ENCODE peak calls at places on chromosomes 6 and 20, in ten cellular contexts. One of them, this sample, is unnamed.

GRCh38 chr6:14578994-14579393 is 461.4 kb downstream of the CD83 start:
- DNase-seq in CD8-positive, alpha-beta T cell: no peak
- DNase-seq in tibial artery: no peak
- DNase-seq in PC-9: no peak
- DNase-seq in A549: no peak
- DNase-seq in IMR-90: no peak
- DNase-seq in heart left ventricle: no peak
- DNase-seq in cardiac muscle cell: no peak
- DNase-seq in SK-N-SH: no peak
- DNase-seq in ascending aorta: no peak
- DNase-seq in this sample: no peak

GRCh38 chr6:136012198-136012884 is 160.8 kb downstream of the PDE7B start:
- DNase-seq in CD8-positive, alpha-beta T cell: no peak
- DNase-seq in tibial artery: no peak
- DNase-seq in PC-9: peak; percentile 62
- DNase-seq in A549: no peak
- DNase-seq in IMR-90: peak; percentile 94
- DNase-seq in heart left ventricle: no peak
- DNase-seq in cardiac muscle cell: peak; percentile 18
- DNase-seq in SK-N-SH: no peak
- DNase-seq in ascending aorta: no peak
- DNase-seq in this sample: no peak

GRCh38 chr6:142851601-142852000 is 93.4 kb downstream of the HIVEP2 start:
- DNase-seq in CD8-positive, alpha-beta T cell: no peak
- DNase-seq in tibial artery: no peak
- DNase-seq in PC-9: no peak
- DNase-seq in A549: no peak
- DNase-seq in IMR-90: peak; percentile 38
- DNase-seq in heart left ventricle: no peak
- DNase-seq in cardiac muscle cell: no peak
- DNase-seq in SK-N-SH: no peak
- DNase-seq in ascending aorta: no peak
- DNase-seq in this sample: no peak

GRCh38 chr6:1477432-1478090 is 88.2 kb downstream of the FOXF2 start:
- DNase-seq in CD8-positive, alpha-beta T cell: no peak
- DNase-seq in tibial artery: no peak
- DNase-seq in PC-9: peak; percentile 37
- DNase-seq in A549: peak; percentile 59
- DNase-seq in IMR-90: peak; percentile 83
- DNase-seq in heart left ventricle: no peak
- DNase-seq in cardiac muscle cell: no peak
- DNase-seq in SK-N-SH: no peak
- DNase-seq in ascending aorta: no peak
- DNase-seq in this sample: no peak

GRCh38 chr6:141421378-141421777 is 711.3 kb upstream of the GJE1 start:
- DNase-seq in CD8-positive, alpha-beta T cell: no peak
- DNase-seq in tibial artery: no peak
- DNase-seq in PC-9: peak; percentile 64
- DNase-seq in A549: peak; percentile 72
- DNase-seq in IMR-90: peak; percentile 85
- DNase-seq in heart left ventricle: no peak
- DNase-seq in cardiac muscle cell: no peak
- DNase-seq in SK-N-SH: no peak
- DNase-seq in ascending aorta: no peak
- DNase-seq in this sample: no peak

GRCh38 chr6:152453421-152453820 is 183.7 kb downstream of the SYNE1 start:
- DNase-seq in CD8-positive, alpha-beta T cell: no peak
- DNase-seq in tibial artery: no peak
- DNase-seq in PC-9: no peak
- DNase-seq in A549: no peak
- DNase-seq in IMR-90: no peak
- DNase-seq in heart left ventricle: no peak
- DNase-seq in cardiac muscle cell: no peak
- DNase-seq in SK-N-SH: no peak
- DNase-seq in ascending aorta: no peak
- DNase-seq in this sample: no peak

GRCh38 chr20:3646067-3646440 is 17.1 kb downstream of the GFRA4 start:
- DNase-seq in CD8-positive, alpha-beta T cell: no peak
- DNase-seq in tibial artery: no peak
- DNase-seq in PC-9: no peak
- DNase-seq in A549: no peak
- DNase-seq in IMR-90: peak; percentile 35
- DNase-seq in heart left ventricle: no peak
- DNase-seq in cardiac muscle cell: no peak
- DNase-seq in SK-N-SH: no peak
- DNase-seq in ascending aorta: no peak
- DNase-seq in this sample: no peak

GRCh38 chr20:58942549-58942948 is 38.5 kb upstream of the NELFCD start:
- DNase-seq in CD8-positive, alpha-beta T cell: no peak
- DNase-seq in tibial artery: no peak
- DNase-seq in PC-9: no peak
- DNase-seq in A549: no peak
- DNase-seq in IMR-90: peak; percentile 68
- DNase-seq in heart left ventricle: no peak
- DNase-seq in cardiac muscle cell: no peak
- DNase-seq in SK-N-SH: no peak
- DNase-seq in ascending aorta: no peak
- DNase-seq in this sample: no peak

GRCh38 chr6:104003803-104004516 is 855.8 kb downstream of the HACE1 start:
- DNase-seq in CD8-positive, alpha-beta T cell: no peak
- DNase-seq in tibial artery: no peak
- DNase-seq in PC-9: no peak
- DNase-seq in A549: no peak
- DNase-seq in IMR-90: no peak
- DNase-seq in heart left ventricle: no peak
- DNase-seq in cardiac muscle cell: peak; percentile 4
- DNase-seq in SK-N-SH: no peak
- DNase-seq in ascending aorta: no peak
- DNase-seq in this sample: no peak

DNA sequence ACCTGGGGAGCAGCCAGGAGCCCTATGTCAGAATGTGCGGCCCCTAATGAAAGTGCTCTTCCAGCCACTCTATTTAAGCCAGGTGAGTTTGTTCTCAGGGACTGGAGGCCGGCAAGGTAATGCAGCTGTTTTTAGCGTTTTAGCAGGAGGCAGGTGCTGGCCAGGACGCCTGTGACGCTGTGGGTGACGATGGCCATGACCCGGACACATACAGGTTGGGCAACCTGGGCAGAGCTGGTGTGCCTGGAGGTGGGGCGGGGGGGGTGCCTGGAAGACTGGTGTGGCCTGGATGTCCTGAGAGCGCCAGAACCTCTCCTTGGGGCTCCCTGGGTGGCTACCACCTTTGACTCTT is 51.7 kb downstream of the RBM38 start:
- DNase-seq in CD8-positive, alpha-beta T cell: no peak
- DNase-seq in tibial artery: no peak
- DNase-seq in PC-9: no peak
- DNase-seq in A549: no peak
- DNase-seq in IMR-90: no peak
- DNase-seq in heart left ventricle: no peak
- DNase-seq in cardiac muscle cell: no peak
- DNase-seq in SK-N-SH: no peak
- DNase-seq in ascending aorta: no peak
- DNase-seq in this sample: peak; percentile 82
- H3K4me1 ChIP-seq in CD8-positive, alpha-beta T cell: no peaks in the 10 kb centered on the region
- H3K4me1 ChIP-seq in tibial artery: peaks cover 41% of the 10 kb centered on the region
- H3K4me1 ChIP-seq in PC-9: peaks cover 9% of the 10 kb centered on the region
- H3K4me1 ChIP-seq in A549: peaks cover 3% of the 10 kb centered on the region
- H3K4me1 ChIP-seq in IMR-90: peaks cover 4% of the 10 kb centered on the region
- H3K4me1 ChIP-seq in heart left ventricle: peaks cover 20% of the 10 kb centered on the region
- H3K4me1 ChIP-seq in cardiac muscle cell: peaks cover 82% of the 10 kb centered on the region
- H3K4me1 ChIP-seq in SK-N-SH: peaks cover 38% of the 10 kb centered on the region
- H3K4me1 ChIP-seq in ascending aorta: peaks cover 28% of the 10 kb centered on the region
- H3K4me1 ChIP-seq in this sample: no peaks in the 10 kb centered on the region

GRCh38 chr6:26422329-26422728 is 18.0 kb upstream of the BTN3A3 start:
- DNase-seq in CD8-positive, alpha-beta T cell: no peak
- DNase-seq in tibial artery: no peak
- DNase-seq in PC-9: no peak
- DNase-seq in A549: no peak
- DNase-seq in IMR-90: no peak
- DNase-seq in heart left ventricle: no peak
- DNase-seq in cardiac muscle cell: no peak
- DNase-seq in SK-N-SH: no peak
- DNase-seq in ascending aorta: no peak
- DNase-seq in this sample: no peak

GRCh38 chr6:26416288-26416687 is 14.2 kb downstream of the BTN3A1 start:
- DNase-seq in CD8-positive, alpha-beta T cell: no peak
- DNase-seq in tibial artery: no peak
- DNase-seq in PC-9: no peak
- DNase-seq in A549: no peak
- DNase-seq in IMR-90: no peak
- DNase-seq in heart left ventricle: no peak
- DNase-seq in cardiac muscle cell: no peak
- DNase-seq in SK-N-SH: no peak
- DNase-seq in ascending aorta: no peak
- DNase-seq in this sample: no peak

GRCh38 chr6:26421259-26422144 is 18.8 kb upstream of the BTN3A3 start:
- DNase-seq in CD8-positive, alpha-beta T cell: peak; percentile 43
- DNase-seq in tibial artery: peak; percentile 85
- DNase-seq in PC-9: peak; percentile 80
- DNase-seq in A549: peak; percentile 84
- DNase-seq in IMR-90: peak; percentile 92
- DNase-seq in heart left ventricle: peak; percentile 71
- DNase-seq in cardiac muscle cell: peak; percentile 90
- DNase-seq in SK-N-SH: peak; percentile 82
- DNase-seq in ascending aorta: peak; percentile 38
- DNase-seq in this sample: no peak

GRCh38 chr6:26415791-26416190 is 13.7 kb downstream of the BTN3A1 start:
- DNase-seq in CD8-positive, alpha-beta T cell: no peak
- DNase-seq in tibial artery: no peak
- DNase-seq in PC-9: no peak
- DNase-seq in A549: no peak
- DNase-seq in IMR-90: peak; percentile 38
- DNase-seq in heart left ventricle: no peak
- DNase-seq in cardiac muscle cell: no peak
- DNase-seq in SK-N-SH: no peak
- DNase-seq in ascending aorta: no peak
- DNase-seq in this sample: no peak

DNA sequence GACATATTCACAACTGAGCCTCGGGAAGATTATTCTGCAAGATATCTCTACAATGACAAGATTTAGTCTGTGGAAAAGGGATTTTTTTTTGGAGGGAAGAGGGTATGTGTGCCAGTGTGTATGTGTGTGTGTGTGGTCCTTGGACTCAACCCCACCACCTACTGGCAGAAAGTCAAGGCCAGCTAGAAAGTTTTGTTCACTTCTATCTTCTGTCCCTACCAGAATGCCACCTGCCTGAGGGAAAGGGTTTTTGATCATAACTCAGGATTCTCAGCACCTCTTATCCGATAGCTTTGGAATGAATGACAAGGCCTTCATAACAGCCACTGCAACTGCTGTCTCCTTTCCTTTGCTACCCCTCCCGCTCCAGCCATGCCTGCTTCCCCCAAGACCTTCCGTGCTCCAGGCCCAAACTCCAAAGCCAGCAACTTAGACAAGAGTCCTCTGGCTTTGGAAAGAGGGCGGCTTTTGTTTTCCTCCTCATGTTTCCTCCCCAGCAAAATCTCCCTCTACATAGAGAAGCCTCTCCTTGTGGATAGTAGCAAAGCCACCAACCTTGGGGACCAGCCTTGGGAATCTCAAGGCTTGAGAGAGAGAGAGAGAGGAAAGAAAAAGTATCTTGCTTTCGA is 18.6 kb downstream of the BTN3A1 start:
- DNase-seq in CD8-positive, alpha-beta T cell: peak; percentile 32
- DNase-seq in tibial artery: no peak
- DNase-seq in PC-9: no peak
- DNase-seq in A549: peak; percentile 59
- DNase-seq in IMR-90: peak; percentile 42
- DNase-seq in heart left ventricle: no peak
- DNase-seq in cardiac muscle cell: peak; percentile 52
- DNase-seq in SK-N-SH: peak; percentile 48
- DNase-seq in ascending aorta: no peak
- DNase-seq in this sample: no peak
- TF ChIP-seq CTCF in CD8-positive, alpha-beta T cell: peak; percentile 59
- TF ChIP-seq CTCF in tibial artery: no peak
- TF ChIP-seq CTCF in PC-9: peak; percentile 41
- TF ChIP-seq CTCF in A549: peak; percentile 34
- TF ChIP-seq CTCF in IMR-90: peak; percentile 39
- TF ChIP-seq CTCF in heart left ventricle: peak; percentile 11
- TF ChIP-seq CTCF in cardiac muscle cell: peak; percentile 45
- TF ChIP-seq CTCF in SK-N-SH: peak; percentile 61
- TF ChIP-seq CTCF in ascending aorta: peak; percentile 11
- TF ChIP-seq CTCF in this sample: peak; percentile 28

GRCh38 chr6:90044833-90045337 is 150.6 kb downstream of the GJA10 start:
- DNase-seq in CD8-positive, alpha-beta T cell: no peak
- DNase-seq in tibial artery: no peak
- DNase-seq in PC-9: no peak
- DNase-seq in A549: no peak
- DNase-seq in IMR-90: peak; percentile 88
- DNase-seq in heart left ventricle: no peak
- DNase-seq in cardiac muscle cell: no peak
- DNase-seq in SK-N-SH: no peak
- DNase-seq in ascending aorta: no peak
- DNase-seq in this sample: no peak
- H3K4me3 ChIP-seq in CD8-positive, alpha-beta T cell: no peak overlapping the region
- H3K4me3 ChIP-seq in tibial artery: no peak overlapping the region
- H3K4me3 ChIP-seq in PC-9: no peak overlapping the region
- H3K4me3 ChIP-seq in A549: no peak overlapping the region
- H3K4me3 ChIP-seq in IMR-90: no peak overlapping the region
- H3K4me3 ChIP-seq in heart left ventricle: no peak overlapping the region
- H3K4me3 ChIP-seq in cardiac muscle cell: no peak overlapping the region
- H3K4me3 ChIP-seq in SK-N-SH: no peak overlapping the region
- H3K4me3 ChIP-seq in ascending aorta: no peak overlapping the region
- H3K4me3 ChIP-seq in this sample: no peak overlapping the region

GRCh38 chr20:36236786-36237121 is 476 bp downstream of the AAR2 start:
- DNase-seq in CD8-positive, alpha-beta T cell: no peak
- DNase-seq in tibial artery: no peak
- DNase-seq in PC-9: no peak
- DNase-seq in A549: no peak
- DNase-seq in IMR-90: no peak
- DNase-seq in heart left ventricle: no peak
- DNase-seq in cardiac muscle cell: no peak
- DNase-seq in SK-N-SH: no peak
- DNase-seq in ascending aorta: no peak
- DNase-seq in this sample: no peak

GRCh38 chr20:36238153-36238552 is 1.9 kb downstream of the AAR2 start:
- DNase-seq in CD8-positive, alpha-beta T cell: no peak
- DNase-seq in tibial artery: no peak
- DNase-seq in PC-9: no peak
- DNase-seq in A549: no peak
- DNase-seq in IMR-90: no peak
- DNase-seq in heart left ventricle: no peak
- DNase-seq in cardiac muscle cell: no peak
- DNase-seq in SK-N-SH: no peak
- DNase-seq in ascending aorta: no peak
- DNase-seq in this sample: no peak

GRCh38 chr20:36240076-36240475 is 3.8 kb downstream of the AAR2 start:
- DNase-seq in CD8-positive, alpha-beta T cell: no peak
- DNase-seq in tibial artery: no peak
- DNase-seq in PC-9: no peak
- DNase-seq in A549: no peak
- DNase-seq in IMR-90: no peak
- DNase-seq in heart left ventricle: no peak
- DNase-seq in cardiac muscle cell: no peak
- DNase-seq in SK-N-SH: no peak
- DNase-seq in ascending aorta: no peak
- DNase-seq in this sample: peak; percentile 77

GRCh38 chr20:36237477-36237876 is 1.2 kb downstream of the AAR2 start:
- DNase-seq in CD8-positive, alpha-beta T cell: no peak
- DNase-seq in tibial artery: no peak
- DNase-seq in PC-9: no peak
- DNase-seq in A549: no peak
- DNase-seq in IMR-90: no peak
- DNase-seq in heart left ventricle: no peak
- DNase-seq in cardiac muscle cell: no peak
- DNase-seq in SK-N-SH: no peak
- DNase-seq in ascending aorta: no peak
- DNase-seq in this sample: no peak

GRCh38 chr20:36238760-36239159 is 2.5 kb downstream of the AAR2 start:
- DNase-seq in CD8-positive, alpha-beta T cell: no peak
- DNase-seq in tibial artery: no peak
- DNase-seq in PC-9: peak; percentile 53
- DNase-seq in A549: no peak
- DNase-seq in IMR-90: no peak
- DNase-seq in heart left ventricle: no peak
- DNase-seq in cardiac muscle cell: no peak
- DNase-seq in SK-N-SH: no peak
- DNase-seq in ascending aorta: no peak
- DNase-seq in this sample: no peak
- H3K4me1 ChIP-seq in CD8-positive, alpha-beta T cell: peaks cover 32% of the 10 kb centered on the region
- H3K4me1 ChIP-seq in tibial artery: peaks cover 20% of the 10 kb centered on the region
- H3K4me1 ChIP-seq in PC-9: peaks cover 16% of the 10 kb centered on the region
- H3K4me1 ChIP-seq in A549: peaks cover 24% of the 10 kb centered on the region
- H3K4me1 ChIP-seq in IMR-90: peaks cover 7% of the 10 kb centered on the region
- H3K4me1 ChIP-seq in heart left ventricle: peaks cover 14% of the 10 kb centered on the region
- H3K4me1 ChIP-seq in cardiac muscle cell: peaks cover 11% of the 10 kb centered on the region
- H3K4me1 ChIP-seq in SK-N-SH: peaks cover 10% of the 10 kb centered on the region
- H3K4me1 ChIP-seq in ascending aorta: peaks cover 5% of the 10 kb centered on the region
- H3K4me1 ChIP-seq in this sample: peaks cover 19% of the 10 kb centered on the region